ENCODE peak calls at places on chromosomes 4 and X, in ten cellular contexts. One of them, this sample, is unnamed.

GRCh38 chrX:51334276-51334675 is 1.7 kb downstream of the NUDT10 start:
- DNase-seq in body of pancreas: no peak
- DNase-seq in effector memory CD4-positive, alpha-beta T cell: no peak
- DNase-seq in SJSA1: no peak
- DNase-seq in right atrium auricular region: no peak
- DNase-seq in heart left ventricle: no peak
- DNase-seq in endothelial cell of umbilical vein: no peak
- DNase-seq in psoas muscle: no peak
- DNase-seq in brain microvascular endothelial cell: no peak
- DNase-seq in stomach: no peak
- DNase-seq in this sample: peak; percentile 53

GRCh38 chr4:177761692-177762091 is 319.5 kb upstream of the AGA start:
- DNase-seq in body of pancreas: no peak
- DNase-seq in brain microvascular endothelial cell: no peak
- DNase-seq in SJSA1: no peak
- DNase-seq in effector memory CD4-positive, alpha-beta T cell: no peak
- DNase-seq in endothelial cell of umbilical vein: no peak
- DNase-seq in psoas muscle: no peak
- DNase-seq in stomach: no peak
- DNase-seq in heart left ventricle: no peak
- DNase-seq in right atrium auricular region: no peak
- DNase-seq in this sample: no peak

GRCh38 chrX:112818114-112819012 is 22.3 kb downstream of the AMOT start:
- DNase-seq in SJSA1: no peak
- DNase-seq in psoas muscle: no peak
- DNase-seq in stomach: no peak
- DNase-seq in body of pancreas: no peak
- DNase-seq in effector memory CD4-positive, alpha-beta T cell: no peak
- DNase-seq in heart left ventricle: peak; percentile 8
- DNase-seq in endothelial cell of umbilical vein: no peak
- DNase-seq in right atrium auricular region: no peak
- DNase-seq in brain microvascular endothelial cell: no peak
- DNase-seq in this sample: no peak

GRCh38 chr4:78880874-78881492 is 58.3 kb downstream of the PAQR3 start:
- DNase-seq in stomach: no peak
- DNase-seq in SJSA1: no peak
- DNase-seq in heart left ventricle: no peak
- DNase-seq in effector memory CD4-positive, alpha-beta T cell: no peak
- DNase-seq in endothelial cell of umbilical vein: peak; percentile 58
- DNase-seq in psoas muscle: no peak
- DNase-seq in body of pancreas: no peak
- DNase-seq in brain microvascular endothelial cell: no peak
- DNase-seq in right atrium auricular region: no peak
- DNase-seq in this sample: no peak

GRCh38 chr4:127623755-127624087 is 9.0 kb upstream of the INTU start:
- DNase-seq in SJSA1: no peak
- DNase-seq in effector memory CD4-positive, alpha-beta T cell: no peak
- DNase-seq in endothelial cell of umbilical vein: peak; percentile 40
- DNase-seq in brain microvascular endothelial cell: peak; percentile 37
- DNase-seq in right atrium auricular region: no peak
- DNase-seq in heart left ventricle: no peak
- DNase-seq in psoas muscle: peak; percentile 31
- DNase-seq in stomach: no peak
- DNase-seq in body of pancreas: no peak
- DNase-seq in this sample: peak; percentile 42

GRCh38 chrX:134717698-134718328 is 59.5 kb upstream of the PLAC1 start:
- DNase-seq in stomach: no peak
- DNase-seq in SJSA1: no peak
- DNase-seq in effector memory CD4-positive, alpha-beta T cell: no peak
- DNase-seq in brain microvascular endothelial cell: no peak
- DNase-seq in heart left ventricle: no peak
- DNase-seq in body of pancreas: no peak
- DNase-seq in psoas muscle: no peak
- DNase-seq in endothelial cell of umbilical vein: no peak
- DNase-seq in right atrium auricular region: no peak
- DNase-seq in this sample: peak; percentile 56

GRCh38 chr4:37726666-37727065 is 40.5 kb upstream of the RELL1 start:
- DNase-seq in endothelial cell of umbilical vein: no peak
- DNase-seq in effector memory CD4-positive, alpha-beta T cell: no peak
- DNase-seq in heart left ventricle: no peak
- DNase-seq in SJSA1: no peak
- DNase-seq in psoas muscle: no peak
- DNase-seq in stomach: no peak
- DNase-seq in body of pancreas: no peak
- DNase-seq in right atrium auricular region: no peak
- DNase-seq in brain microvascular endothelial cell: peak; percentile 64
- DNase-seq in this sample: peak; percentile 69

GRCh38 chr4:128757712-128758111 is 51.8 kb upstream of the JADE1 start:
- DNase-seq in effector memory CD4-positive, alpha-beta T cell: no peak
- DNase-seq in right atrium auricular region: peak; percentile 65
- DNase-seq in body of pancreas: peak; percentile 64
- DNase-seq in stomach: peak; percentile 43
- DNase-seq in endothelial cell of umbilical vein: no peak
- DNase-seq in SJSA1: no peak
- DNase-seq in heart left ventricle: peak; percentile 61
- DNase-seq in brain microvascular endothelial cell: no peak
- DNase-seq in psoas muscle: peak; percentile 43
- DNase-seq in this sample: peak; percentile 38

GRCh38 chrX:22053486-22053885 is 21.4 kb downstream of the PHEX start:
- DNase-seq in psoas muscle: no peak
- DNase-seq in stomach: no peak
- DNase-seq in endothelial cell of umbilical vein: no peak
- DNase-seq in brain microvascular endothelial cell: no peak
- DNase-seq in SJSA1: no peak
- DNase-seq in effector memory CD4-positive, alpha-beta T cell: no peak
- DNase-seq in heart left ventricle: no peak
- DNase-seq in body of pancreas: no peak
- DNase-seq in right atrium auricular region: no peak
- DNase-seq in this sample: no peak

GRCh38 chrX:7083468-7084396 is 63.8 kb upstream of the STS start:
- DNase-seq in body of pancreas: no peak
- DNase-seq in stomach: no peak
- DNase-seq in right atrium auricular region: no peak
- DNase-seq in psoas muscle: no peak
- DNase-seq in SJSA1: peak; percentile 70
- DNase-seq in endothelial cell of umbilical vein: peak; percentile 71
- DNase-seq in brain microvascular endothelial cell: peak; percentile 95
- DNase-seq in effector memory CD4-positive, alpha-beta T cell: peak; percentile 29
- DNase-seq in heart left ventricle: no peak
- DNase-seq in this sample: peak; percentile 99

GRCh38 chrX:9899640-9900075 is 67.5 kb upstream of the CLDN34 start:
- DNase-seq in effector memory CD4-positive, alpha-beta T cell: no peak
- DNase-seq in endothelial cell of umbilical vein: peak; percentile 32
- DNase-seq in heart left ventricle: no peak
- DNase-seq in stomach: no peak
- DNase-seq in right atrium auricular region: no peak
- DNase-seq in psoas muscle: no peak
- DNase-seq in SJSA1: no peak
- DNase-seq in body of pancreas: no peak
- DNase-seq in brain microvascular endothelial cell: peak; percentile 73
- DNase-seq in this sample: peak; percentile 92

GRCh38 chrX:136856527-136856926 is 24.0 kb downstream of the RBMX start:
- DNase-seq in stomach: no peak
- DNase-seq in psoas muscle: no peak
- DNase-seq in body of pancreas: no peak
- DNase-seq in effector memory CD4-positive, alpha-beta T cell: no peak
- DNase-seq in SJSA1: no peak
- DNase-seq in endothelial cell of umbilical vein: no peak
- DNase-seq in right atrium auricular region: no peak
- DNase-seq in heart left ventricle: no peak
- DNase-seq in brain microvascular endothelial cell: no peak
- DNase-seq in this sample: no peak

GRCh38 chr4:147658501-147658900 is 25.5 kb downstream of the PRMT9 start:
- DNase-seq in body of pancreas: no peak
- DNase-seq in brain microvascular endothelial cell: no peak
- DNase-seq in psoas muscle: no peak
- DNase-seq in right atrium auricular region: no peak
- DNase-seq in stomach: no peak
- DNase-seq in heart left ventricle: no peak
- DNase-seq in endothelial cell of umbilical vein: no peak
- DNase-seq in SJSA1: no peak
- DNase-seq in effector memory CD4-positive, alpha-beta T cell: no peak
- DNase-seq in this sample: no peak
- H3K4me3 ChIP-seq in body of pancreas: no peak overlapping the region
- H3K4me3 ChIP-seq in brain microvascular endothelial cell: no peak overlapping the region
- H3K4me3 ChIP-seq in psoas muscle: no peak overlapping the region
- H3K4me3 ChIP-seq in right atrium auricular region: no peak overlapping the region
- H3K4me3 ChIP-seq in stomach: no peak overlapping the region
- H3K4me3 ChIP-seq in heart left ventricle: no peak overlapping the region
- H3K4me3 ChIP-seq in endothelial cell of umbilical vein: no peak overlapping the region
- H3K4me3 ChIP-seq in SJSA1: no peak overlapping the region
- H3K4me3 ChIP-seq in effector memory CD4-positive, alpha-beta T cell: no peak overlapping the region
- H3K4me3 ChIP-seq in this sample: no peak overlapping the region

DNA sequence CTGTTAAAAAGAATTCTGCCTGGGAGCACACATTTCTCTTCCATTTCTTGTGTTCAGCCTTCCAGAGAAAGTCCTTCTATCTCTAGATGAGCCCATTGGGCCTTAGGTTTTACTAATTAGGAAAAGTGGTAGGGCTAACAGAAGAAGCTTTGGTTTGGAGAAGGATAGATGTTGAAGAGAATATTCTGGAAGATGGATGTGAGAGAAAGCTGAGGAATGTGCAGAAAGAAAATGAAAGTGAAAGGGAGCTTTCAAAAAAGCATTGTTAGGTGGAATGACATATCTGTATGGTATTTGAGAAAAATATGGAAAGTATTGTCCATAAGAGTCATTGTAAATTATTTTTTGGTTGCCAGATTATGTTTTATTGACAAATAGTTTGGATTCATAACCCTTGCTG is 474.8 kb upstream of the SLIT2 start:
- DNase-seq in heart left ventricle: no peak
- DNase-seq in psoas muscle: no peak
- DNase-seq in brain microvascular endothelial cell: no peak
- DNase-seq in endothelial cell of umbilical vein: peak; percentile 59
- DNase-seq in SJSA1: no peak
- DNase-seq in right atrium auricular region: no peak
- DNase-seq in effector memory CD4-positive, alpha-beta T cell: no peak
- DNase-seq in stomach: no peak
- DNase-seq in body of pancreas: no peak
- DNase-seq in this sample: peak; percentile 47
- H3K27ac ChIP-seq in heart left ventricle: no peak overlapping the region
- H3K27ac ChIP-seq in psoas muscle: no peak overlapping the region
- H3K27ac ChIP-seq in brain microvascular endothelial cell: peak overlapping the region; percentile 77
- H3K27ac ChIP-seq in endothelial cell of umbilical vein: peak overlapping the region; percentile 72
- H3K27ac ChIP-seq in SJSA1: peak overlapping the region; percentile 85
- H3K27ac ChIP-seq in right atrium auricular region: no peak overlapping the region
- H3K27ac ChIP-seq in effector memory CD4-positive, alpha-beta T cell: no peak overlapping the region
- H3K27ac ChIP-seq in stomach: no peak overlapping the region
- H3K27ac ChIP-seq in body of pancreas: no peak overlapping the region
- H3K27ac ChIP-seq in this sample: no peak overlapping the region

GRCh38 chr4:141356936-141357335 is 136.2 kb downstream of the ZNF330 start:
- DNase-seq in psoas muscle: no peak
- DNase-seq in stomach: no peak
- DNase-seq in effector memory CD4-positive, alpha-beta T cell: no peak
- DNase-seq in SJSA1: no peak
- DNase-seq in brain microvascular endothelial cell: no peak
- DNase-seq in heart left ventricle: no peak
- DNase-seq in right atrium auricular region: no peak
- DNase-seq in endothelial cell of umbilical vein: no peak
- DNase-seq in body of pancreas: no peak
- DNase-seq in this sample: no peak

GRCh38 chr4:141352328-141352727 is 131.6 kb downstream of the ZNF330 start:
- DNase-seq in endothelial cell of umbilical vein: no peak
- DNase-seq in heart left ventricle: no peak
- DNase-seq in psoas muscle: no peak
- DNase-seq in brain microvascular endothelial cell: no peak
- DNase-seq in effector memory CD4-positive, alpha-beta T cell: no peak
- DNase-seq in right atrium auricular region: no peak
- DNase-seq in SJSA1: no peak
- DNase-seq in body of pancreas: no peak
- DNase-seq in stomach: no peak
- DNase-seq in this sample: no peak

GRCh38 chr4:141350122-141350904 is 129.6 kb downstream of the ZNF330 start:
- DNase-seq in psoas muscle: no peak
- DNase-seq in endothelial cell of umbilical vein: peak; percentile 87
- DNase-seq in effector memory CD4-positive, alpha-beta T cell: no peak
- DNase-seq in brain microvascular endothelial cell: peak; percentile 16
- DNase-seq in stomach: peak; percentile 45
- DNase-seq in body of pancreas: peak; percentile 89
- DNase-seq in right atrium auricular region: no peak
- DNase-seq in SJSA1: no peak
- DNase-seq in heart left ventricle: no peak
- DNase-seq in this sample: peak; percentile 94

GRCh38 chr4:141348589-141348988 is 127.9 kb downstream of the ZNF330 start:
- DNase-seq in body of pancreas: no peak
- DNase-seq in endothelial cell of umbilical vein: no peak
- DNase-seq in SJSA1: no peak
- DNase-seq in psoas muscle: no peak
- DNase-seq in brain microvascular endothelial cell: no peak
- DNase-seq in heart left ventricle: no peak
- DNase-seq in right atrium auricular region: no peak
- DNase-seq in stomach: no peak
- DNase-seq in effector memory CD4-positive, alpha-beta T cell: no peak
- DNase-seq in this sample: no peak

DNA sequence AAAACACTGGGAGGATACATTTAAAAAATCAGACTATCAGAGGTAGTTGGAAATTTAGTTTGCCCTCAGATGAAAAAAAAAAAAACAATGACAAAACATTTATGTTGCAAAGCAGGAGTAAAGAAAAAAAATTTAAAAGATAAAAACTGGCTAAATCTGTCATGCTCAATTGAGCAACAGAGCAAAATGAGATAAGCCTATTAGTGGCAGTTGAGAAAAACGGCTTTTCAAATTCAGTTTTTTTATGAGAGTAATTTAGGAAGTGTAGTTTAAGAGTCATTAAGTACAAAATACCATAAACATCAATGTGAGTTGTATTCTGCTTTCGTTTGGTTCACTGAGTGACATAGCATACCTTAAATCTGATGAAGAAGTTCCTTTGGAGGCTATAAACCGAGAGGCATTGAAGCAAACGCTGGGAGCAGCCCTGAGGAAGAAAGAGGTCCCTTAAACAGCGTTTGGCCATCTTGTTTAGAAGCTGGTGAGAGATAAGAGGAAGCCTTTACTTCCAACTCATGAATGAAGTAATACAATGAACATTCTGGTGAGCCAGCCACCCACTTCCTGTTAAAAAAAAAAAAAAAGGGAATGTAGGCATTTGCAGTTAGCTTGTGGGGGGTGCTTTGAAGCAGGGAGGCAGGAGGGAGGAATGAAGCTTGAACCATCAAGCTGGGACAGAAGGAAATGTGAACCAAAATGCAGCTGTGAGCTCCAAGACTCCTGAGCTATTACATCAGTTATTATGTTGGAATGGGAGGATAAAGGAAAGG is 132.3 kb downstream of the ZNF330 start:
- DNase-seq in body of pancreas: no peak
- DNase-seq in endothelial cell of umbilical vein: peak; percentile 78
- DNase-seq in effector memory CD4-positive, alpha-beta T cell: no peak
- DNase-seq in right atrium auricular region: no peak
- DNase-seq in SJSA1: no peak
- DNase-seq in brain microvascular endothelial cell: peak; percentile 40
- DNase-seq in psoas muscle: no peak
- DNase-seq in stomach: no peak
- DNase-seq in heart left ventricle: no peak
- DNase-seq in this sample: peak; percentile 91
- H3K4me3 ChIP-seq in body of pancreas: no peak overlapping the region
- H3K4me3 ChIP-seq in endothelial cell of umbilical vein: no peak overlapping the region
- H3K4me3 ChIP-seq in effector memory CD4-positive, alpha-beta T cell: no peak overlapping the region
- H3K4me3 ChIP-seq in right atrium auricular region: no peak overlapping the region
- H3K4me3 ChIP-seq in SJSA1: no peak overlapping the region
- H3K4me3 ChIP-seq in brain microvascular endothelial cell: no peak overlapping the region
- H3K4me3 ChIP-seq in psoas muscle: no peak overlapping the region
- H3K4me3 ChIP-seq in stomach: no peak overlapping the region
- H3K4me3 ChIP-seq in heart left ventricle: peak overlapping the region; percentile 10
- H3K4me3 ChIP-seq in this sample: no peak overlapping the region

GRCh38 chrX:41384041-41384705 is 50.2 kb downstream of the DDX3X start:
- DNase-seq in heart left ventricle: peak; percentile 55
- DNase-seq in body of pancreas: peak; percentile 65
- DNase-seq in effector memory CD4-positive, alpha-beta T cell: peak; percentile 50
- DNase-seq in brain microvascular endothelial cell: peak; percentile 78
- DNase-seq in SJSA1: peak; percentile 69
- DNase-seq in right atrium auricular region: peak; percentile 82
- DNase-seq in psoas muscle: peak; percentile 49
- DNase-seq in endothelial cell of umbilical vein: no peak
- DNase-seq in stomach: peak; percentile 80
- DNase-seq in this sample: peak; percentile 92
- H3K27ac ChIP-seq in heart left ventricle: no peak overlapping the region
- H3K27ac ChIP-seq in body of pancreas: no peak overlapping the region
- H3K27ac ChIP-seq in effector memory CD4-positive, alpha-beta T cell: no peak overlapping the region
- H3K27ac ChIP-seq in brain microvascular endothelial cell: peak overlapping the region; percentile 65
- H3K27ac ChIP-seq in SJSA1: peak overlapping the region; percentile 68
- H3K27ac ChIP-seq in right atrium auricular region: peak overlapping the region; percentile 35
- H3K27ac ChIP-seq in psoas muscle: no peak overlapping the region
- H3K27ac ChIP-seq in endothelial cell of umbilical vein: no peak overlapping the region
- H3K27ac ChIP-seq in stomach: peak overlapping the region; percentile 77
- H3K27ac ChIP-seq in this sample: peak overlapping the region; percentile 67